ENCODE peak calls at places on chromosome 13, in seven cellular contexts. One of them, this sample, is unnamed.

GRCh38 chr13:23509781-23510543 is 60.2 kb upstream of the TNFRSF19 start:
- DNase-seq in cerebellar nuclear complex: no peak
- DNase-seq in COR-L47: no peak
- DNase-seq in T-cell: no peak
- DNase-seq in neuronal stem cell: no peak
- DNase-seq in head of caudate nucleus: no peak
- DNase-seq in fibroblast of lung: peak; percentile 73
- DNase-seq in this sample: no peak

GRCh38 chr13:34657716-34658115 is 284.4 kb upstream of the NBEA start:
- DNase-seq in cerebellar nuclear complex: no peak
- DNase-seq in COR-L47: no peak
- DNase-seq in T-cell: no peak
- DNase-seq in neuronal stem cell: no peak
- DNase-seq in head of caudate nucleus: no peak
- DNase-seq in fibroblast of lung: peak; percentile 57
- DNase-seq in this sample: no peak

GRCh38 chr13:22114630-22115311 is 443.9 kb downstream of the FGF9 start:
- DNase-seq in cerebellar nuclear complex: no peak
- DNase-seq in COR-L47: no peak
- DNase-seq in T-cell: peak; percentile 57
- DNase-seq in neuronal stem cell: no peak
- DNase-seq in head of caudate nucleus: no peak
- DNase-seq in fibroblast of lung: peak; percentile 36
- DNase-seq in this sample: no peak

GRCh38 chr13:32535140-32535539 is 3.5 kb downstream of the N4BP2L2 start:
- DNase-seq in cerebellar nuclear complex: no peak
- DNase-seq in COR-L47: no peak
- DNase-seq in T-cell: no peak
- DNase-seq in neuronal stem cell: no peak
- DNase-seq in head of caudate nucleus: no peak
- DNase-seq in fibroblast of lung: no peak
- DNase-seq in this sample: no peak

GRCh38 chr13:112932971-112933370 is 36.0 kb upstream of the MCF2L start:
- DNase-seq in cerebellar nuclear complex: no peak
- DNase-seq in COR-L47: no peak
- DNase-seq in T-cell: no peak
- DNase-seq in neuronal stem cell: no peak
- DNase-seq in head of caudate nucleus: no peak
- DNase-seq in fibroblast of lung: no peak
- DNase-seq in this sample: no peak

GRCh38 chr13:99314640-99315176 is 7.5 kb upstream of the GPR183 start:
- DNase-seq in cerebellar nuclear complex: no peak
- DNase-seq in COR-L47: no peak
- DNase-seq in T-cell: peak; percentile 67
- DNase-seq in neuronal stem cell: no peak
- DNase-seq in head of caudate nucleus: no peak
- DNase-seq in fibroblast of lung: no peak
- DNase-seq in this sample: no peak

GRCh38 chr13:47708386-47708785 is 292.7 kb downstream of the SUCLA2 start:
- DNase-seq in cerebellar nuclear complex: no peak
- DNase-seq in COR-L47: no peak
- DNase-seq in T-cell: no peak
- DNase-seq in neuronal stem cell: no peak
- DNase-seq in head of caudate nucleus: no peak
- DNase-seq in fibroblast of lung: peak; percentile 80
- DNase-seq in this sample: no peak

GRCh38 chr13:71464673-71465072 is 402.3 kb downstream of the DACH1 start:
- DNase-seq in cerebellar nuclear complex: no peak
- DNase-seq in COR-L47: no peak
- DNase-seq in T-cell: no peak
- DNase-seq in neuronal stem cell: no peak
- DNase-seq in head of caudate nucleus: no peak
- DNase-seq in fibroblast of lung: peak; percentile 11
- DNase-seq in this sample: no peak

GRCh38 chr13:50122465-50122864 is 107.2 kb downstream of the KCNRG start:
- DNase-seq in cerebellar nuclear complex: no peak
- DNase-seq in COR-L47: no peak
- DNase-seq in T-cell: no peak
- DNase-seq in neuronal stem cell: no peak
- DNase-seq in head of caudate nucleus: no peak
- DNase-seq in fibroblast of lung: no peak
- DNase-seq in this sample: no peak

GRCh38 chr13:24615114-24615513 is 65.1 kb upstream of the ATP12A start:
- DNase-seq in cerebellar nuclear complex: no peak
- DNase-seq in COR-L47: no peak
- DNase-seq in T-cell: no peak
- DNase-seq in neuronal stem cell: no peak
- DNase-seq in head of caudate nucleus: no peak
- DNase-seq in fibroblast of lung: no peak
- DNase-seq in this sample: no peak

GRCh38 chr13:73748404-73748803 is 385.8 kb downstream of the KLF12 start:
- DNase-seq in cerebellar nuclear complex: no peak
- DNase-seq in COR-L47: no peak
- DNase-seq in T-cell: no peak
- DNase-seq in neuronal stem cell: no peak
- DNase-seq in head of caudate nucleus: no peak
- DNase-seq in fibroblast of lung: no peak
- DNase-seq in this sample: no peak

GRCh38 chr13:33633701-33634525 is 184.0 kb upstream of the RFC3 start:
- DNase-seq in cerebellar nuclear complex: no peak
- DNase-seq in COR-L47: no peak
- DNase-seq in T-cell: no peak
- DNase-seq in neuronal stem cell: no peak
- DNase-seq in head of caudate nucleus: peak; percentile 48
- DNase-seq in fibroblast of lung: no peak
- DNase-seq in this sample: no peak

GRCh38 chr13:88675997-88676396 is 1004.8 kb downstream of the SLITRK5 start:
- DNase-seq in cerebellar nuclear complex: no peak
- DNase-seq in COR-L47: no peak
- DNase-seq in T-cell: no peak
- DNase-seq in neuronal stem cell: no peak
- DNase-seq in head of caudate nucleus: no peak
- DNase-seq in fibroblast of lung: no peak
- DNase-seq in this sample: no peak

GRCh38 chr13:111031531-111031961 is 83.6 kb upstream of the ARHGEF7 start:
- DNase-seq in cerebellar nuclear complex: no peak
- DNase-seq in COR-L47: no peak
- DNase-seq in T-cell: no peak
- DNase-seq in neuronal stem cell: no peak
- DNase-seq in head of caudate nucleus: no peak
- DNase-seq in fibroblast of lung: peak; percentile 59
- DNase-seq in this sample: no peak

GRCh38 chr13:24127116-24127631 is 33.3 kb upstream of the SPATA13 start:
- DNase-seq in cerebellar nuclear complex: no peak
- DNase-seq in COR-L47: no peak
- DNase-seq in T-cell: no peak
- DNase-seq in neuronal stem cell: no peak
- DNase-seq in head of caudate nucleus: no peak
- DNase-seq in fibroblast of lung: no peak
- DNase-seq in this sample: no peak

GRCh38 chr13:113229791-113230190 is 20.4 kb downstream of the CUL4A start:
- DNase-seq in cerebellar nuclear complex: no peak
- DNase-seq in COR-L47: no peak
- DNase-seq in T-cell: no peak
- DNase-seq in neuronal stem cell: no peak
- DNase-seq in head of caudate nucleus: no peak
- DNase-seq in fibroblast of lung: no peak
- DNase-seq in this sample: no peak

GRCh38 chr13:112213467-112214245 is 146.7 kb downstream of the SOX1 start:
- DNase-seq in cerebellar nuclear complex: no peak
- DNase-seq in COR-L47: peak; percentile 97
- DNase-seq in T-cell: no peak
- DNase-seq in neuronal stem cell: no peak
- DNase-seq in head of caudate nucleus: no peak
- DNase-seq in fibroblast of lung: no peak
- DNase-seq in this sample: peak; percentile 20

GRCh38 chr13:64531400-64531799 is 2698.7 kb downstream of the PCDH9 start:
- DNase-seq in cerebellar nuclear complex: no peak
- DNase-seq in COR-L47: no peak
- DNase-seq in T-cell: no peak
- DNase-seq in neuronal stem cell: no peak
- DNase-seq in head of caudate nucleus: no peak
- DNase-seq in fibroblast of lung: no peak
- DNase-seq in this sample: no peak

GRCh38 chr13:57286511-57287098 is 119.6 kb downstream of the PRR20E start:
- DNase-seq in cerebellar nuclear complex: no peak
- DNase-seq in COR-L47: no peak
- DNase-seq in T-cell: no peak
- DNase-seq in neuronal stem cell: no peak
- DNase-seq in head of caudate nucleus: no peak
- DNase-seq in fibroblast of lung: no peak
- DNase-seq in this sample: no peak

GRCh38 chr13:105410602-105411001 is 1124.9 kb downstream of the EFNB2 start:
- DNase-seq in cerebellar nuclear complex: no peak
- DNase-seq in COR-L47: no peak
- DNase-seq in T-cell: peak; percentile 1
- DNase-seq in neuronal stem cell: peak; percentile 26
- DNase-seq in head of caudate nucleus: peak; percentile 80
- DNase-seq in fibroblast of lung: peak; percentile 34
- DNase-seq in this sample: no peak

GRCh38 chr13:93875527-93875926 is 604.0 kb downstream of the DCT start:
- DNase-seq in cerebellar nuclear complex: no peak
- DNase-seq in COR-L47: no peak
- DNase-seq in T-cell: no peak
- DNase-seq in neuronal stem cell: no peak
- DNase-seq in head of caudate nucleus: no peak
- DNase-seq in fibroblast of lung: peak; percentile 62
- DNase-seq in this sample: no peak

GRCh38 chr13:95099541-95099940 is 201.7 kb downstream of the ABCC4 start:
- DNase-seq in cerebellar nuclear complex: no peak
- DNase-seq in COR-L47: no peak
- DNase-seq in T-cell: no peak
- DNase-seq in neuronal stem cell: no peak
- DNase-seq in head of caudate nucleus: no peak
- DNase-seq in fibroblast of lung: peak; percentile 66
- DNase-seq in this sample: no peak

GRCh38 chr13:87941244-87941643 is 270.1 kb downstream of the SLITRK5 start:
- DNase-seq in cerebellar nuclear complex: no peak
- DNase-seq in COR-L47: no peak
- DNase-seq in T-cell: no peak
- DNase-seq in neuronal stem cell: no peak
- DNase-seq in head of caudate nucleus: no peak
- DNase-seq in fibroblast of lung: no peak
- DNase-seq in this sample: no peak

GRCh38 chr13:75881109-75881775 is 245.1 kb downstream of the LMO7 start:
- DNase-seq in cerebellar nuclear complex: no peak
- DNase-seq in COR-L47: no peak
- DNase-seq in T-cell: no peak
- DNase-seq in neuronal stem cell: no peak
- DNase-seq in head of caudate nucleus: no peak
- DNase-seq in fibroblast of lung: peak; percentile 91
- DNase-seq in this sample: no peak

GRCh38 chr13:98349731-98350305 is 172.7 kb upstream of the RNF113B start:
- DNase-seq in cerebellar nuclear complex: no peak
- DNase-seq in COR-L47: peak; percentile 8
- DNase-seq in T-cell: no peak
- DNase-seq in neuronal stem cell: no peak
- DNase-seq in head of caudate nucleus: no peak
- DNase-seq in fibroblast of lung: no peak
- DNase-seq in this sample: no peak

GRCh38 chr13:31014461-31014860 is 82.0 kb downstream of the TEX26 start:
- DNase-seq in cerebellar nuclear complex: no peak
- DNase-seq in COR-L47: no peak
- DNase-seq in T-cell: no peak
- DNase-seq in neuronal stem cell: no peak
- DNase-seq in head of caudate nucleus: no peak
- DNase-seq in fibroblast of lung: no peak
- DNase-seq in this sample: no peak

GRCh38 chr13:52399708-52400107 is 6.3 kb downstream of the THSD1 start:
- DNase-seq in cerebellar nuclear complex: no peak
- DNase-seq in COR-L47: no peak
- DNase-seq in T-cell: no peak
- DNase-seq in neuronal stem cell: no peak
- DNase-seq in head of caudate nucleus: no peak
- DNase-seq in fibroblast of lung: peak; percentile 45
- DNase-seq in this sample: no peak

GRCh38 chr13:40911341-40911740 is 107.8 kb downstream of the ELF1 start:
- DNase-seq in cerebellar nuclear complex: no peak
- DNase-seq in COR-L47: no peak
- DNase-seq in T-cell: no peak
- DNase-seq in neuronal stem cell: no peak
- DNase-seq in head of caudate nucleus: no peak
- DNase-seq in fibroblast of lung: no peak
- DNase-seq in this sample: no peak

GRCh38 chr13:36428083-36428482 is 4.2 kb upstream of the CCNA1 start:
- DNase-seq in cerebellar nuclear complex: no peak
- DNase-seq in COR-L47: no peak
- DNase-seq in T-cell: no peak
- DNase-seq in neuronal stem cell: no peak
- DNase-seq in head of caudate nucleus: no peak
- DNase-seq in fibroblast of lung: no peak
- DNase-seq in this sample: no peak

GRCh38 chr13:113216165-113217056 is 7.0 kb downstream of the CUL4A start:
- DNase-seq in cerebellar nuclear complex: no peak
- DNase-seq in COR-L47: peak; percentile 16
- DNase-seq in T-cell: no peak
- DNase-seq in neuronal stem cell: peak; percentile 40
- DNase-seq in head of caudate nucleus: peak; percentile 39
- DNase-seq in fibroblast of lung: peak; percentile 70
- DNase-seq in this sample: peak; percentile 66

GRCh38 chr13:109145631-109146030 is 516.2 kb downstream of the MYO16 start:
- DNase-seq in cerebellar nuclear complex: no peak
- DNase-seq in COR-L47: peak; percentile 58
- DNase-seq in T-cell: no peak
- DNase-seq in neuronal stem cell: peak; percentile 24
- DNase-seq in head of caudate nucleus: peak; percentile 46
- DNase-seq in fibroblast of lung: peak; percentile 82
- DNase-seq in this sample: peak; percentile 51

GRCh38 chr13:113758651-113759524 is at the start of gene TMEM255B:
- DNase-seq in cerebellar nuclear complex: no peak
- DNase-seq in COR-L47: peak; percentile 64
- DNase-seq in T-cell: peak; percentile 55
- DNase-seq in neuronal stem cell: peak; percentile 71
- DNase-seq in head of caudate nucleus: peak; percentile 81
- DNase-seq in fibroblast of lung: peak; percentile 62
- DNase-seq in this sample: peak; percentile 65